ENCODE peak calls at places on chromosomes 3 and 15, in four cellular contexts. F is mesendoderm, E is neuronal stem cell, S is colonic mucosa. W is an unnamed sample.

GRCh38 chr15:66744610-66745279 is 42.7 kb downstream of the SMAD6 start:
- DNase-seq in F (no peak), E (no peak), S (no peak), W (no peak)

GRCh38 chr15:66803182-66803729 is 101.2 kb downstream of the SMAD6 start:
- DNase-seq in F (peak), E (peak), S (peak), W (no peak)

GRCh38 chr3:134150476-134150875 is 100.2 kb downstream of the RYK start:
- DNase-seq in F (no peak), E (no peak), S (no peak), W (no peak)

GRCh38 chr3:66763294-66763693 is 234.8 kb upstream of the KBTBD8 start:
- DNase-seq in F (no peak), E (no peak), S (peak), W (peak)

GRCh38 chr3:61563614-61564404 is 2.4 kb downstream of the PTPRG start:
- DNase-seq in F (peak), E (no peak), S (peak), W (no peak)

GRCh38 chr3:170469151-170470062 is 50.7 kb downstream of the CLDN11 start:
- DNase-seq in F (no peak), E (no peak), S (no peak), W (peak)

GRCh38 chr3:150843241-150843640 is 62.0 kb downstream of the MINDY4B start:
- DNase-seq in F (no peak), E (no peak), S (no peak), W (no peak)

GRCh38 chr3:110654820-110655522 is 416.6 kb upstream of the NECTIN3 start:
- DNase-seq in F (no peak), E (no peak), S (no peak), W (no peak)

GRCh38 chr3:40843851-40844548 is 319.2 kb downstream of the ZNF621 start:
- DNase-seq in F (peak), E (no peak), S (no peak), W (no peak)

GRCh38 chr15:63231717-63232116 is 42.3 kb downstream of the RAB8B start:
- DNase-seq in F (no peak), E (no peak), S (no peak), W (no peak)

GRCh38 chr3:29940759-29941319 is 660.0 kb downstream of the RBMS3 start:
- DNase-seq in F (no peak), E (no peak), S (no peak), W (no peak)

GRCh38 chr3:118782755-118783202 is 251.9 kb downstream of the IGSF11 start:
- DNase-seq in F (peak), E (no peak), S (no peak), W (no peak)

GRCh38 chr3:114496466-114496865 is 202.6 kb downstream of the TIGIT start:
- DNase-seq in F (no peak), E (no peak), S (no peak), W (no peak)
- H3K9ac ChIP-seq in F (no peak), E (no peak), S (no peak), W (no peak)

GRCh38 chr3:143507735-143508580 is 340.3 kb downstream of the SLC9A9 start:
- DNase-seq in F (no peak), E (no peak), S (no peak), W (no peak)
- H3K9ac ChIP-seq in F (no peak), E (no peak), S (no peak), W (no peak)

GRCh38 chr3:15796771-15797599 is 794 bp downstream of the ANKRD28 start:
- DNase-seq in F (peak), E (peak), S (no peak), W (no peak)
- H3K9ac ChIP-seq in F (no peak), E (no peak), S (peak), W (peak)

GRCh38 chr15:93066103-93066725 is 22.8 kb downstream of the RGMA start:
- DNase-seq in F (no peak), E (no peak), S (no peak), W (no peak)
- H3K9ac ChIP-seq in F (no peak), E (peak), S (no peak), W (no peak)

GRCh38 chr3:39220551-39221530 is 28.4 kb upstream of the XIRP1 start:
- DNase-seq in F (no peak), E (no peak), S (no peak), W (no peak)
- H3K9ac ChIP-seq in F (no peak), E (no peak), S (no peak), W (no peak)

GRCh38 chr3:171806200-171807128 is 3.8 kb downstream of the PLD1 start:
- DNase-seq in F (no peak), E (no peak), S (no peak), W (no peak)
- H3K9ac ChIP-seq in F (no peak), E (no peak), S (no peak), W (peak)

DNA sequence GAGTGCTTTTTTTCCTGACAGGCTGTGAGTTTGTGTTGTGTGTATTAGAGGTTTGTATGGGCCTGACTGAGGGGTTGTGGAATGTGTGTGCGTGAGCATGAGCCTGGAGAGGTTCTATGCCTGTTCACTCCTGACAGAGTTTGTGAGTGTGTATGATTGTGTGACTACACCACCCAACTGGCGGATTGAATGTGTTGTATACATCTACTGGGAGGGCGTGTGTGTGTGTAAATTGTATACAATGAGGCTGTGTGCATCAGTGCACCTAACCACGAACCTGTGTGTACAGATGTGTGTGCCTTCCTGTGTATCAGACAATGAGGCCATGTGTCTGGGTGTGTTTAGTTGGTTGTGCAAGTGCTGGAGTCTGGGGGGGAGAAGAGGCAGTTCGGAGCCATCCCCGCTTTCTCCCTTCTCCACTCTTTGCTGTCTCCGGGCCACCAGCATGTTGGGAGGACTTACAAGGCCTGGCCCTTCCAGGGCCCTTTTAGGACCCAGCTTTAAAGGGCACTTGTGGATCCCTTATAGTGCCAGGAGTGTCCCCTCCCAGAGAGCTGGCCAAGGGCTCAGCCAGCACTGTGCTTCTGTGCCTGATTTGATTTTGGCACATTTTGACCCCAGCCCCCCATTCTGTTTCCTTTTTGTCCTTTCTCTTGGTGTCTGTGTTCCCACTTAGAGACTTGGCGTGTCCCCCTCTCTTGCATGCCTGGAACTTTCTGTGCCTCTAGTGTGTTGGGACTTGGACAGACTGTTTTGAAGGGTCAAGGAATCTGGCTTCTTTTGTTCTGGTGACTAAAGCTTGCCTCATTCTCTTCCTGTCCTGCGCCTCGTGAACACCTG is 1.3 kb downstream of the CTDSPL start:
- DNase-seq in F (peak), E (peak), S (peak), W (no peak)
- H3K9ac ChIP-seq in F (peak), E (peak), S (peak), W (peak)

W was measured in SK-N-MC.